ENCODE peak calls at places on chromosome 14, in seven cellular contexts. I, V, E, C, P, J and K are unnamed samples.

GRCh38 chr14:72801381-72801812 is 92.5 kb downstream of the DPF3 start:
- DNase-seq in I (peak; percentile 90), V (no peak), E (peak; percentile 65), C (no peak), P (no peak), J (peak; percentile 95), K (peak; percentile 99)

GRCh38 chr14:74571441-74571841 is 40.6 kb downstream of the LTBP2 start:
- DNase-seq in I (no peak), V (no peak), E (peak; percentile 37), C (no peak), P (no peak), J (peak; percentile 86), K (peak; percentile 64)

GRCh38 chr14:101072070-101072469 is 168.5 kb upstream of the RTL1 start:
- DNase-seq in I (no peak), V (no peak), E (no peak), C (no peak), P (no peak), J (no peak), K (no peak)

GRCh38 chr14:24312736-24313507 is 1.6 kb downstream of the LTB4R start:
- DNase-seq in I (no peak), V (no peak), E (no peak), C (no peak), P (peak; percentile 94), J (no peak), K (no peak)

GRCh38 chr14:55711171-55711811 is 131.3 kb downstream of the KTN1 start:
- DNase-seq in I (peak; percentile 87), V (no peak), E (peak; percentile 17), C (no peak), P (no peak), J (peak; percentile 42), K (peak; percentile 49)

GRCh38 chr14:89243765-89244164 is 173.3 kb downstream of the FOXN3 start:
- DNase-seq in I (no peak), V (no peak), E (no peak), C (no peak), P (no peak), J (no peak), K (no peak)

GRCh38 chr14:75196468-75196867 is 20.1 kb upstream of the TMED10 start:
- DNase-seq in I (no peak), V (no peak), E (no peak), C (no peak), P (peak; percentile 46), J (no peak), K (no peak)

GRCh38 chr14:99758121-99758871 is 34.9 kb upstream of the EML1 start:
- DNase-seq in I (peak; percentile 97), V (no peak), E (peak; percentile 90), C (no peak), P (no peak), J (peak; percentile 98), K (peak; percentile 93)

GRCh38 chr14:54138024-54138353 is 181.4 kb upstream of the BMP4 start:
- DNase-seq in I (peak; percentile 23), V (no peak), E (no peak), C (no peak), P (no peak), J (no peak), K (no peak)

GRCh38 chr14:75068294-75069020 is 984 bp upstream of the ZC2HC1C start:
- DNase-seq in I (no peak), V (no peak), E (no peak), C (no peak), P (no peak), J (no peak), K (no peak)

GRCh38 chr14:75979071-75979571 is 2.7 kb downstream of the TGFB3 start:
- DNase-seq in I (peak; percentile 73), V (peak; percentile 47), E (peak; percentile 80), C (no peak), P (no peak), J (peak; percentile 57), K (peak; percentile 57)

GRCh38 chr14:59085207-59085739 is 103.2 kb upstream of the DAAM1 start:
- DNase-seq in I (peak; percentile 15), V (no peak), E (no peak), C (no peak), P (no peak), J (no peak), K (no peak)

GRCh38 chr14:79862045-79862444 is 349.3 kb downstream of the DIO2 start:
- DNase-seq in I (no peak), V (no peak), E (no peak), C (no peak), P (no peak), J (no peak), K (no peak)